ENCODE peak calls at places on chromosomes 1 and 21, in nine cellular contexts. X, T, P, V, R, N, Q, I and W are unnamed samples.

GRCh38 chr1:117838911-117839310 is 90.5 kb downstream of the GDAP2 start:
- DNase-seq in I (no peak), Q (no peak), R (no peak), P (no peak), V (no peak), T (no peak), X (no peak), N (no peak), W (no peak)

GRCh38 chr1:179178135-179178630 is 51.3 kb downstream of the ABL2 start:
- DNase-seq in P (no peak), Q (no peak), X (no peak), R (no peak), I (no peak), N (no peak), V (no peak), T (no peak), W (no peak)

GRCh38 chr21:33266050-33266783 is at the start of gene IL10RB:
- DNase-seq in N (peak), V (peak), X (peak), Q (peak), R (peak), I (peak), T (peak), P (peak), W (peak)

GRCh38 chr1:15681346-15682290 is 2.5 kb upstream of the PLEKHM2 start:
- DNase-seq in X (no peak), V (no peak), I (no peak), N (no peak), T (no peak), Q (no peak), P (no peak), R (no peak), W (no peak)

GRCh38 chr1:205387845-205388244 is 31.1 kb upstream of the KLHDC8A start:
- DNase-seq in V (no peak), R (no peak), Q (no peak), I (no peak), X (no peak), P (no peak), N (no peak), T (no peak), W (no peak)

GRCh38 chr1:21693732-21694131 is 24.6 kb upstream of the RAP1GAP start:
- DNase-seq in Q (no peak), I (no peak), P (no peak), R (no peak), X (no peak), V (no peak), N (no peak), T (no peak), W (no peak)

GRCh38 chr1:203268901-203269653 is 36.2 kb upstream of the BTG2 start:
- DNase-seq in P (peak), N (peak), R (no peak), V (peak), T (no peak), I (no peak), Q (peak), X (no peak), W (peak)

GRCh38 chr1:2412773-2413494 is 570 bp upstream of the PEX10 start:
- DNase-seq in V (peak), R (no peak), N (peak), T (peak), X (no peak), Q (peak), I (no peak), P (no peak), W (peak)

GRCh38 chr1:57729181-57729580 is 305.3 kb upstream of the DAB1 start:
- DNase-seq in I (no peak), P (no peak), T (no peak), Q (no peak), R (no peak), N (no peak), X (no peak), V (no peak), W (no peak)

GRCh38 chr1:41353744-41354143 is 7.5 kb upstream of the FOXO6 start:
- DNase-seq in V (no peak), T (no peak), I (no peak), X (no peak), R (no peak), N (no peak), Q (no peak), P (no peak), W (no peak)

GRCh38 chr1:228094432-228095016 is 8.6 kb downstream of the C1orf35 start:
- DNase-seq in R (no peak), I (no peak), T (no peak), V (no peak), P (no peak), X (no peak), N (no peak), Q (no peak), W (peak)

GRCh38 chr1:187568067-187568466 is 739.3 kb downstream of the PLA2G4A start:
- DNase-seq in P (no peak), N (no peak), V (no peak), I (no peak), X (no peak), T (no peak), R (no peak), Q (no peak), W (no peak)

GRCh38 chr21:41746744-41747006 is 20.2 kb downstream of the RIPK4 start:
- DNase-seq in V (no peak), T (no peak), N (no peak), P (no peak), R (no peak), X (no peak), Q (no peak), I (no peak), W (no peak)

GRCh38 chr1:98796049-98796448 is 134.5 kb downstream of the SNX7 start:
- DNase-seq in N (no peak), I (no peak), V (no peak), R (no peak), X (no peak), P (no peak), Q (no peak), T (no peak), W (no peak)

GRCh38 chr1:12438349-12438924 is 179.6 kb downstream of the DHRS3 start:
- DNase-seq in N (no peak), V (no peak), I (no peak), Q (peak), T (peak), R (no peak), X (no peak), P (no peak), W (no peak)

GRCh38 chr1:220407101-220407683 is 120.7 kb upstream of the MARK1 start:
- DNase-seq in Q (no peak), I (no peak), P (no peak), X (no peak), N (no peak), R (no peak), V (no peak), T (no peak), W (no peak)

GRCh38 chr1:2472109-2472508 is 4.0 kb upstream of the PLCH2 start:
- DNase-seq in Q (no peak), I (no peak), P (no peak), X (no peak), R (no peak), N (no peak), T (no peak), V (no peak), W (no peak)

GRCh38 chr1:220918285-220918951 is 39.2 kb downstream of the HLX start:
- DNase-seq in Q (no peak), R (no peak), N (peak), X (no peak), P (no peak), T (no peak), I (no peak), V (no peak), W (no peak)

GRCh38 chr1:18884727-18885126 is 17.6 kb downstream of the ALDH4A1 start:
- DNase-seq in T (no peak), V (no peak), N (no peak), I (no peak), X (no peak), Q (no peak), R (no peak), P (no peak), W (no peak)

GRCh38 chr1:118983558-118984021 is 4.6 kb downstream of the TBX15 start:
- DNase-seq in P (no peak), T (no peak), X (no peak), R (no peak), N (no peak), Q (no peak), V (no peak), I (no peak), W (peak)

GRCh38 chr21:17577701-17578100 is 35.0 kb downstream of the BTG3 start:
- DNase-seq in X (no peak), T (no peak), P (no peak), N (no peak), I (no peak), V (no peak), Q (no peak), R (no peak), W (no peak)

GRCh38 chr1:51086496-51087271 is 15.3 kb upstream of the C1orf185 start:
- DNase-seq in N (no peak), X (no peak), I (no peak), Q (no peak), V (no peak), R (no peak), T (no peak), P (no peak), W (no peak)

GRCh38 chr1:229227298-229227919 is 43.5 kb upstream of the RAB4A start:
- DNase-seq in T (peak), Q (peak), N (peak), X (peak), R (peak), V (peak), P (peak), I (peak), W (peak)

GRCh38 chr1:243254233-243254926 is 701 bp downstream of the CEP170 start:
- DNase-seq in Q (peak), X (peak), N (peak), T (peak), R (peak), P (peak), I (peak), V (peak), W (peak)

GRCh38 chr1:96367791-96368190 is 353.8 kb upstream of the PTBP2 start:
- DNase-seq in T (no peak), I (no peak), N (no peak), P (no peak), Q (no peak), X (no peak), R (no peak), V (no peak), W (no peak)